ENCODE peak calls at places on chromosomes 12 and 14, in seven cellular contexts. C is A549, Q is Panc1, E is mesothelial cell of epicardium, F is spleen, B is astrocyte of the spinal cord, L is NB4. T is an unnamed sample.
A peak's percentile ranks its signal among the peaks of the same experiment; 100 is the strongest.

GRCh38 chr12:92140919-92141536 is 4.6 kb downstream of the BTG1 start:
- DNase-seq in C (no peak), L (no peak), Q (no peak), B (no peak), E (no peak), F (no peak), T (no peak)

GRCh38 chr12:53267309-53268008 is 640 bp upstream of the ESPL1 start:
- DNase-seq in B (no peak), L (peak; percentile 50), E (no peak), F (no peak), Q (no peak), C (peak; percentile 38), T (no peak)

GRCh38 chr14:20494935-20495766 is 10.2 kb upstream of the RNASE10 start:
- DNase-seq in Q (no peak), E (no peak), C (no peak), B (no peak), F (no peak), L (peak; percentile 76), T (no peak)

GRCh38 chr12:67667276-67668073 is 18.9 kb downstream of the DYRK2 start:
- DNase-seq in E (no peak), F (no peak), Q (no peak), C (no peak), L (no peak), B (no peak), T (no peak)

GRCh38 chr14:23138173-23138535 is 19.1 kb upstream of the CEBPE start:
- DNase-seq in Q (no peak), F (peak; percentile 1), E (no peak), L (no peak), B (no peak), C (no peak), T (no peak)

GRCh38 chr14:50937325-50937724 is 7.0 kb downstream of the PYGL start:
- DNase-seq in Q (no peak), B (peak; percentile 18), F (no peak), C (no peak), L (peak; percentile 64), E (no peak), T (no peak)

GRCh38 chr12:1099158-1099557 is 108.1 kb downstream of the ERC1 start:
- DNase-seq in F (no peak), Q (no peak), B (no peak), E (no peak), C (no peak), L (no peak), T (no peak)

GRCh38 chr12:62649412-62650116 is 182.9 kb downstream of the MON2 start:
- DNase-seq in F (no peak), B (no peak), C (peak; percentile 41), Q (no peak), L (no peak), E (no peak), T (no peak)

GRCh38 chr14:20682435-20683124 is 1.8 kb upstream of the RNASE4 start:
- DNase-seq in E (peak; percentile 59), B (peak; percentile 95), C (peak; percentile 96), Q (peak; percentile 84), F (peak; percentile 94), L (peak; percentile 75), T (peak; percentile 85)

DNA sequence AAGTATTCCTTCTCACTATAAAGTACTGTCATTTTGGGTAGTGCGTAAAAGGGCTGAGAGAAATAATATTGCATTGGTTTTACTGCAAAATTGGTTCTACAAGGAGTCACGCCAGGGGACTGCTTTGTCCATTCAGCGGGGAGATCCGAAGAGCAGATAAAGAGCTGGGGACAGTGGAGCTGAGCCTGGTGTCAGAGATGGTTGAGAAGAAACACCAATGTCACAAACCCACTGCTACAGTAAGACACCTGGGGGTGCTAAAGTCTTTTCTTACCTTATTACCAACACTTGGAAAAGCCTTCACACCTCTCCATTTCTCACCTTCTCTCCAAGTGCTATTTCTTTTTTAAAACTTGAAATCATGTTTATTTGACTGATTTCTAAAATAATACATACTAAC is 14.1 kb downstream of the IL31 start:
- DNase-seq in F (no peak), B (no peak), E (no peak), Q (no peak), L (no peak), C (no peak), T (no peak)
- TF ChIP-seq CTCF in F (no peak), B (no peak), E (no peak), Q (no peak), L (peak; percentile 4), C (no peak), T (peak; percentile 13)

DNA sequence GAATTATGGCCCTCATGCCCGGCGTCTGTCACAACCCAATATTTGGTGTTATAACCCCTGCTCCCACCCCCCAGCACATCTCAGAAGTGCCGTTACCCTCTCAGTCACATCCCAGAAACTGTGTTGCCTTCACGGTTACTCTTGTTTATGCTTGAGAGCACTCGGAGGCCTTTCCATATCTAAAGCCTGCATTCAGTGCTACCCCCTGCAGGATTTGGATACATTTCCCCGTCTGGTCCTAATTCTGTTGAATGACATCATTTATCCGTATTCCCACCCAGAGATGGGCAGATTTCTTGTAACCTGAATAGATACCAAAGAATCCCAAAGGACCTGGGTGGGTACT is 19.1 kb upstream of the FOS start:
- DNase-seq in B (peak; percentile 79), F (no peak), L (no peak), E (no peak), Q (no peak), C (no peak), T (peak; percentile 73)
- TF ChIP-seq CTCF in B (peak; percentile 26), F (no peak), L (no peak), E (no peak), Q (no peak), C (no peak), T (peak; percentile 60)

GRCh38 chr12:124377981-124378509 is 83.2 kb downstream of the RFLNA start:
- DNase-seq in F (no peak), L (no peak), C (no peak), E (no peak), Q (no peak), B (no peak), T (no peak)

GRCh38 chr12:124379379-124379937 is 84.6 kb downstream of the RFLNA start:
- DNase-seq in L (no peak), Q (no peak), F (no peak), E (no peak), C (no peak), B (no peak), T (no peak)

GRCh38 chr12:124381454-124382207 is 86.7 kb downstream of the RFLNA start:
- DNase-seq in F (peak; percentile 93), B (peak; percentile 77), L (no peak), E (no peak), C (peak; percentile 93), Q (no peak), T (peak; percentile 78)

GRCh38 chr12:124380793-124381453 is 86.0 kb downstream of the RFLNA start:
- DNase-seq in Q (no peak), C (no peak), B (no peak), L (peak; percentile 44), E (no peak), F (no peak), T (no peak)

DNA sequence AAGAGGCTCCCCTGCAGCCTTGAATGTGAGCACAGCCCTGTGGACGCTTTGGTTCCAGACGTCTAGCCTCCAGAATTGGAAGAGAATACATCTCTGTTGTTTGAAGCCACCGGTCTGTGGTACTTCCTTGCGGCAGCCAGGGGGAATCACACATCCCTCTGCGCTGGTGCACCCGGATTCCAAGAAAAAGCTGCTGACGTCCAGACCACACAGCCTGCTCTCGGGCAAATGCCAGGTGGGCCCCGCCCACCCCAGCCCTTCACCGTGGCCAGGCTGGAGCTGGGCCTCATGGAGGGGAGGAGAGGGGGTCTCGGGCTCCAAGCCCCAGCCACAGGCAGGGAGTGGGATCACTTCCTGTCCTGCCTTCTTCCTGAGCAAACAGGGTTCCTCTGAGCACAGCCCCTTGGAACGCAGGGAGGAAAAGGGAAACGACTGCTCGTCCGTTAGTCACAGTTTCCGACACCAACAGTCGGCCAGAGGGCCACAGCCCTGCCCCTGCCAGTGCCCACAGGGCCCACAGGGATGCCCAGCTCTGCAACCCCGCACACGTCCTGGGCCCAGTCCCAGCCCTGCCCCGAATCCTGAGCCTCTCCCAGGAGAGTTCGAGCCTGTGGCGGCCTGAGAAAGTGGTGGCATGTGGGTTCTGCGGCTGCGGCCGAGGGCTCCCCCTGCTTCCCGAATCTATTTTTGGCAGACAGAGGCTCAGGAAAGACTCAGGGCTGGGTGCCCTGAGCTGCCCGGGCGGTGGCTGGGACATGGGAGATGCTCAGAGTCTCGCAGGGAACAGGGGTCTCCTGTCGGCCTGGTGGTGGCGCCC is 85.3 kb downstream of the RFLNA start:
- DNase-seq in E (no peak), F (peak; percentile 85), B (peak; percentile 93), Q (no peak), L (peak; percentile 92), C (peak; percentile 85), T (peak; percentile 85)
- TF ChIP-seq CTCF in E (peak; percentile 21), F (peak; percentile 47), B (peak; percentile 73), Q (no peak), L (peak; percentile 10), C (peak; percentile 11), T (peak; percentile 84)

GRCh38 chr14:68781161-68782021 is 11.5 kb downstream of the ZFP36L1 start:
- DNase-seq in C (no peak), F (peak; percentile 87), Q (no peak), E (no peak), L (no peak), B (no peak), T (no peak)

GRCh38 chr14:68783408-68784297 is 9.2 kb downstream of the ZFP36L1 start:
- DNase-seq in Q (no peak), L (no peak), F (no peak), B (no peak), C (peak; percentile 74), E (no peak), T (no peak)

GRCh38 chr14:68784298-68784910 is 8.5 kb downstream of the ZFP36L1 start:
- DNase-seq in E (no peak), L (no peak), Q (no peak), B (no peak), C (peak; percentile 97), F (no peak), T (no peak)

GRCh38 chr14:68780358-68781160 is 12.3 kb downstream of the ZFP36L1 start:
- DNase-seq in B (peak; percentile 73), F (peak; percentile 88), E (no peak), C (peak; percentile 53), Q (no peak), L (peak; percentile 65), T (no peak)

DNA sequence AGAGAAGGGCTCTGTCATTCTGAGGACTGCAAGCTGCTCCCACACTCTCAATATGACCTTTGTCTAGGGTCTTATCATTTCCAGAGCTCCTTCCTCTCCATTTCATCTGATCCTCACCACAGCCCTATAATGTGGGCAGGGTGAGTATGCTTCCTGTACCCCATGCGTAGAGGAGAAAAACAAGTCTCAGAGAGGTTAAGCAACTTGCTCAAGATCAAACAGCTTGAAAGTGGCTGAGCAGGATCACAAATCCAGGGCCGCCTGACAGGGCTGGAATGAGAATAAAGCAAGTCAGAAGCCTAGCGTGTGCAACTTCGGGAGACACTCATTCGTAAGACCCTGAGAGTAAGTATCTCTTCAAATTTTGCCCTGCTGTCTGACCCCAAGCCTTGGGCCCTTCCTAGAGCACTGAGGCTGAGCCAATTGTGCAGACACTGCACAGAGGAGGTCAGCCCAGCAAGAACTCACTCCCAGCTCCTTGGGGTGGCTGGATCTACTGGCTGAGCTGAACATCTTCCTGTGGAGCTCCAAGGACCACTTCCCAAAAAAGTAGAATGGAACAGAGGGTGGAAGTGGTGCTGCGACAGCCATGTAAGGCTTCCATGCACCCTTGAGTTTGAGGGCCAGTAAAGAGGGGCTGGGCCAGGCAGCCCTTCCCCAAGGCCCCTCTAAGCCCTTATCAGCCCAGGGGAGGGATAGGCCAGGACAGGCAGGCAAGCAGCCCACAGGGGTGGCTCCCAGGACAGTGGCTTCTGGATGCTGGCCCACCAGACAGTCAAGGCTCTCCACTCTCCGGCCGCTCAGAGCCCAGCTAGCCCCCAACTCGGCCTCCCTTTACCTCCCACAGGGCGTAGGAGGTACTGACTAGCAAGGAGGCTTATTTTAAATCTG is 10.5 kb downstream of the ZFP36L1 start:
- DNase-seq in L (no peak), Q (no peak), C (no peak), B (no peak), F (no peak), E (no peak), T (no peak)
- TF ChIP-seq CTCF in L (no peak), Q (no peak), C (no peak), B (no peak), F (no peak), E (no peak), T (no peak)

GRCh38 chr12:130863298-130863697 is 8.6 kb upstream of the RAN start:
- DNase-seq in Q (no peak), C (no peak), E (no peak), L (no peak), B (no peak), F (peak; percentile 15), T (no peak)
- TF ChIP-seq CTCF in Q (no peak), C (no peak), E (no peak), L (peak; percentile 5), B (no peak), F (no peak), T (no peak)

T was measured in brain microvascular endothelial cell.